ENCODE peak calls at places on chromosomes 5 and 9, in eight cellular contexts. I, T, D, C, Y, P, E and M are unnamed samples.

GRCh38 chr5:111746791-111747190 is 10.2 kb downstream of the NREP start:
- DNase-seq in I (no peak), T (no peak), D (no peak), C (no peak), Y (no peak), P (no peak), E (no peak), M (no peak)

GRCh38 chr5:143245929-143246561 is 157.4 kb downstream of the NR3C1 start:
- DNase-seq in I (no peak), T (no peak), D (no peak), C (no peak), Y (peak; percentile 97), P (no peak), E (no peak), M (no peak)

GRCh38 chr5:154519375-154519774 is 41.3 kb upstream of the HAND1 start:
- DNase-seq in I (no peak), T (no peak), D (no peak), C (no peak), Y (peak; percentile 31), P (no peak), E (no peak), M (peak; percentile 85)

GRCh38 chr9:137023583-137023991 is 4.5 kb downstream of the ABCA2 start:
- DNase-seq in I (no peak), T (no peak), D (no peak), C (no peak), Y (no peak), P (no peak), E (no peak), M (no peak)

GRCh38 chr5:123035320-123035949 is 1.1 kb downstream of the PPIC start:
- DNase-seq in I (peak; percentile 61), T (peak; percentile 88), D (peak; percentile 11), C (peak; percentile 69), Y (peak; percentile 27), P (peak; percentile 79), E (peak; percentile 70), M (peak; percentile 84)

GRCh38 chr9:33186457-33187168 is 19.5 kb upstream of the B4GALT1 start:
- DNase-seq in I (no peak), T (no peak), D (no peak), C (no peak), Y (peak; percentile 67), P (no peak), E (peak; percentile 83), M (no peak)

GRCh38 chr5:175797521-175798038 is 73.8 kb upstream of the CPLX2 start:
- DNase-seq in I (no peak), T (no peak), D (peak; percentile 30), C (peak; percentile 43), Y (no peak), P (peak; percentile 84), E (no peak), M (no peak)

GRCh38 chr9:16367605-16368424 is 502.7 kb downstream of the BNC2 start:
- DNase-seq in I (no peak), T (no peak), D (no peak), C (no peak), Y (peak; percentile 80), P (no peak), E (no peak), M (no peak)

GRCh38 chr9:124510650-124511425 is 3.6 kb upstream of the NR5A1 start:
- DNase-seq in I (no peak), T (no peak), D (no peak), C (no peak), Y (peak; percentile 21), P (no peak), E (no peak), M (no peak)

GRCh38 chr5:77644443-77645157 is 6.1 kb upstream of the OTP start:
- DNase-seq in I (no peak), T (no peak), D (no peak), C (no peak), Y (no peak), P (peak; percentile 81), E (no peak), M (no peak)

GRCh38 chr9:35814841-35815543 is at the start of gene HINT2:
- DNase-seq in I (peak; percentile 97), T (peak; percentile 99), D (peak; percentile 97), C (peak; percentile 99), Y (peak; percentile 99), P (peak; percentile 97), E (peak; percentile 99), M (peak; percentile 99)

GRCh38 chr9:72769546-72769945 is 183.3 kb downstream of the ALDH1A1 start:
- DNase-seq in I (no peak), T (no peak), D (no peak), C (no peak), Y (no peak), P (no peak), E (no peak), M (no peak)

GRCh38 chr5:178778919-178779318 is 48.5 kb upstream of the ZNF354A start:
- DNase-seq in I (no peak), T (no peak), D (no peak), C (no peak), Y (no peak), P (no peak), E (no peak), M (no peak)

GRCh38 chr5:36728697-36729543 is 122.5 kb downstream of the SLC1A3 start:
- DNase-seq in I (no peak), T (peak; percentile 73), D (peak; percentile 61), C (peak; percentile 23), Y (peak; percentile 73), P (peak; percentile 60), E (no peak), M (no peak)

GRCh38 chr5:157384971-157385709 is 74.9 kb upstream of the NIPAL4 start:
- DNase-seq in I (no peak), T (no peak), D (no peak), C (no peak), Y (peak; percentile 99), P (no peak), E (no peak), M (peak; percentile 79)

GRCh38 chr5:103178167-103178566 is 58.1 kb downstream of the PPIP5K2 start:
- DNase-seq in I (no peak), T (no peak), D (no peak), C (no peak), Y (no peak), P (no peak), E (no peak), M (no peak)

GRCh38 chr9:117121331-117121730 is 293.5 kb downstream of the ASTN2 start:
- DNase-seq in I (no peak), T (no peak), D (no peak), C (no peak), Y (no peak), P (no peak), E (no peak), M (peak; percentile 14)

GRCh38 chr9:105114956-105115728 is 129.3 kb upstream of the SLC44A1 start:
- DNase-seq in I (peak; percentile 51), T (peak; percentile 56), D (no peak), C (peak; percentile 53), Y (peak; percentile 33), P (no peak), E (peak; percentile 44), M (no peak)

GRCh38 chr5:88660326-88660946 is 222.5 kb downstream of the MEF2C start:
- DNase-seq in I (no peak), T (peak; percentile 91), D (no peak), C (no peak), Y (peak; percentile 13), P (peak; percentile 75), E (no peak), M (no peak)

GRCh38 chr5:177123789-177124485 is 9.6 kb upstream of the NSD1 start:
- DNase-seq in I (no peak), T (no peak), D (no peak), C (no peak), Y (no peak), P (no peak), E (no peak), M (peak; percentile 43)

GRCh38 chr5:172868924-172869565 is 35.0 kb downstream of the ERGIC1 start:
- DNase-seq in I (peak; percentile 82), T (no peak), D (no peak), C (peak; percentile 81), Y (peak; percentile 96), P (no peak), E (no peak), M (peak; percentile 94)

GRCh38 chr5:170747851-170748250 is 35.7 kb upstream of the GABRP start:
- DNase-seq in I (no peak), T (no peak), D (no peak), C (no peak), Y (no peak), P (peak; percentile 75), E (no peak), M (no peak)
- H3K27me3 ChIP-seq in I (no peaks in the 10 kb centered on the region), T (no peaks in the 10 kb centered on the region), D (no peaks in the 10 kb centered on the region), C (no peaks in the 10 kb centered on the region), Y (peaks cover 35% of the 10 kb centered on the region), P (no peaks in the 10 kb centered on the region), E (peaks cover 4% of the 10 kb centered on the region), M (no peaks in the 10 kb centered on the region)

GRCh38 chr9:121472361-121472910 is 27.2 kb downstream of the GGTA1 start:
- DNase-seq in I (no peak), T (no peak), D (no peak), C (no peak), Y (no peak), P (no peak), E (no peak), M (no peak)
- H3K27me3 ChIP-seq in I (no peaks in the 10 kb centered on the region), T (no peaks in the 10 kb centered on the region), D (no peaks in the 10 kb centered on the region), C (no peaks in the 10 kb centered on the region), Y (peaks cover 70% of the 10 kb centered on the region), P (no peaks in the 10 kb centered on the region), E (no peaks in the 10 kb centered on the region), M (no peaks in the 10 kb centered on the region)

GRCh38 chr5:7823601-7824000 is 27.3 kb downstream of the CFAP90 start:
- DNase-seq in I (no peak), T (no peak), D (no peak), C (no peak), Y (no peak), P (no peak), E (no peak), M (no peak)

GRCh38 chr5:7824995-7825394 is 25.9 kb downstream of the CFAP90 start:
- DNase-seq in I (no peak), T (no peak), D (no peak), C (no peak), Y (no peak), P (no peak), E (no peak), M (no peak)

GRCh38 chr5:7827602-7828001 is 23.3 kb downstream of the CFAP90 start:
- DNase-seq in I (no peak), T (no peak), D (no peak), C (no peak), Y (no peak), P (no peak), E (no peak), M (no peak)

GRCh38 chr5:7828269-7828668 is 22.7 kb downstream of the CFAP90 start:
- DNase-seq in I (no peak), T (no peak), D (no peak), C (no peak), Y (no peak), P (no peak), E (no peak), M (no peak)

DNA sequence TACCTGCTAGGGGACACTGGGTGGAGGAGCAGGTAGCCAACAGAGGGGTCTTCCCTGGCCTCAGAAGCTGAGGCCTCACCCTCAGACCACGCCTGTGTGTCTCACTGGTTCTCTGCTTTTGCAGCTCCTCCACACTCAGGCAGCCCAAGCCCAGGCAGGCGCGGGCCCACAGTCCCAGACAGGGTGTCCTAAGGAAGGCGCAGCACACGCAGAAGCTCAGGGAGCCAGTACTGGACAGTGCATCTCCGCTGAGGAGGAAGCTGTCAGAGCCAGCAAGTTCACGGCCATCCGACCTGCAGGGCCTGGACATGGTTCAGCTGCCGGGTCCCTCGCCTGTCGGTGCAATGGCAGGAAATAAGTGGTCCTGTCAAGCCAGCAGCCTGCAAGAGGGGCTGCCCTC is 25.3 kb downstream of the CFAP90 start:
- DNase-seq in I (no peak), T (no peak), D (no peak), C (no peak), Y (no peak), P (no peak), E (no peak), M (no peak)
- H3K27me3 ChIP-seq in I (no peaks in the 10 kb centered on the region), T (no peaks in the 10 kb centered on the region), D (no peaks in the 10 kb centered on the region), C (no peaks in the 10 kb centered on the region), Y (peaks cover 4% of the 10 kb centered on the region), P (no peaks in the 10 kb centered on the region), E (no peaks in the 10 kb centered on the region), M (no peaks in the 10 kb centered on the region)

GRCh38 chr9:126226991-126227937 is 99.4 kb upstream of the MVB12B start:
- DNase-seq in I (no peak), T (no peak), D (no peak), C (no peak), Y (no peak), P (no peak), E (peak; percentile 7), M (no peak)
- H3K27me3 ChIP-seq in I (no peaks in the 10 kb centered on the region), T (peaks cover 41% of the 10 kb centered on the region), D (no peaks in the 10 kb centered on the region), C (no peaks in the 10 kb centered on the region), Y (peaks cover 70% of the 10 kb centered on the region), P (no peaks in the 10 kb centered on the region), E (peaks cover 17% of the 10 kb centered on the region), M (peaks cover 8% of the 10 kb centered on the region)